ENCODE peak calls at places on chromosomes 2 and 18, in five cellular contexts. P is AG08395, Y is type B pancreatic cell, N is NCI-H1092, G is HFF-Myc. D is an unnamed sample.

GRCh38 chr2:16100006-16100405 is 159.7 kb downstream of the MYCN start:
- DNase-seq in P (no peak), Y (no peak), G (no peak), N (no peak), D (no peak)

GRCh38 chr2:241645056-241645914 is 7.8 kb downstream of the ATG4B start:
- DNase-seq in G (no peak), Y (no peak), N (no peak), P (no peak), D (no peak)

GRCh38 chr2:75562513-75562864 is 1.8 kb upstream of the EVA1A start:
- DNase-seq in N (no peak), Y (no peak), G (no peak), P (no peak), D (no peak)

GRCh38 chr2:64987001-64987962 is 1.9 kb upstream of the SLC1A4 start:
- DNase-seq in Y (no peak), N (no peak), G (no peak), P (peak; percentile 23), D (no peak)

GRCh38 chr18:13048061-13048605 is 57.0 kb downstream of the CEP192 start:
- DNase-seq in G (no peak), Y (no peak), N (no peak), P (no peak), D (no peak)

GRCh38 chr2:236546561-236546961 is 23.1 kb upstream of the ACKR3 start:
- DNase-seq in Y (no peak), G (no peak), P (no peak), N (no peak), D (no peak)

GRCh38 chr2:161332568-161332967 is 24.3 kb downstream of the PSMD14 start:
- DNase-seq in Y (no peak), N (no peak), G (no peak), P (no peak), D (no peak)

GRCh38 chr2:37912056-37912455 is 13.0 kb upstream of the RMDN2 start:
- DNase-seq in Y (no peak), G (no peak), P (no peak), N (no peak), D (no peak)

GRCh38 chr2:143878131-143878530 is 641.8 kb downstream of the ZEB2 start:
- DNase-seq in Y (no peak), N (no peak), P (no peak), G (no peak), D (no peak)

GRCh38 chr2:47697000-47697601 is 85.8 kb upstream of the MSH6 start:
- DNase-seq in Y (no peak), P (no peak), N (no peak), G (no peak), D (no peak)

GRCh38 chr2:230067990-230068657 is 600 bp downstream of the SLC16A14 start:
- DNase-seq in Y (peak; percentile 77), G (no peak), N (no peak), P (peak; percentile 11), D (peak; percentile 45)

GRCh38 chr18:323253-323622 is 55.4 kb upstream of the THOC1 start:
- DNase-seq in N (no peak), Y (no peak), P (peak; percentile 53), G (no peak), D (peak; percentile 39)

GRCh38 chr18:72868666-72869661 is 1.2 kb upstream of the NETO1 start:
- DNase-seq in Y (no peak), N (peak; percentile 24), P (no peak), G (no peak), D (no peak)

GRCh38 chr2:236575501-236575900 is 5.9 kb downstream of the ACKR3 start:
- DNase-seq in N (no peak), P (no peak), Y (no peak), G (no peak), D (no peak)

GRCh38 chr2:106053581-106053980 is 140.5 kb downstream of the UXS1 start:
- DNase-seq in G (no peak), N (no peak), Y (no peak), P (no peak), D (no peak)

GRCh38 chr18:78517328-78517727 is 462.3 kb upstream of the SALL3 start:
- DNase-seq in G (no peak), Y (no peak), P (no peak), N (no peak), D (no peak)